ENCODE peak calls at places on chromosomes 1 and 21, in four cellular contexts. M is right cardiac atrium, V is heart right ventricle, W is astrocyte. J is an unnamed sample.

GRCh38 chr1:176199707-176200106 is 7.4 kb downstream of the COP1 start:
- DNase-seq in M (no peak), V (no peak), W (no peak), J (no peak)

GRCh38 chr21:44423312-44423821 is 31.9 kb upstream of the LRRC3 start:
- DNase-seq in M (no peak), V (no peak), W (no peak), J (no peak)

GRCh38 chr1:209220048-209220524 is 363.4 kb upstream of the CAMK1G start:
- DNase-seq in M (no peak), V (peak; percentile 11), W (no peak), J (no peak)

GRCh38 chr1:248851390-248851789 is 7.5 kb downstream of the ZNF692 start:
- DNase-seq in M (no peak), V (no peak), W (no peak), J (no peak)

GRCh38 chr1:44701141-44701573 is 26.6 kb downstream of the ARMH1 start:
- DNase-seq in M (no peak), V (no peak), W (no peak), J (no peak)

GRCh38 chr21:27681841-27682240 is 715.0 kb upstream of the ADAMTS5 start:
- DNase-seq in M (no peak), V (no peak), W (no peak), J (no peak)

GRCh38 chr1:236851871-236852270 is 56.8 kb downstream of the MTR start:
- DNase-seq in M (no peak), V (no peak), W (peak; percentile 23), J (no peak)

GRCh38 chr1:242440757-242441156 is 83.7 kb downstream of the PLD5 start:
- DNase-seq in M (no peak), V (no peak), W (no peak), J (no peak)

GRCh38 chr1:36885537-36886441 is 148.5 kb downstream of the GRIK3 start:
- DNase-seq in M (peak; percentile 39), V (peak; percentile 34), W (no peak), J (no peak)

GRCh38 chr1:94081566-94082344 is 39.2 kb downstream of the ABCA4 start:
- DNase-seq in M (no peak), V (no peak), W (peak; percentile 65), J (no peak)

GRCh38 chr1:152932170-152932811 is 14.7 kb upstream of the SPRR5 start:
- DNase-seq in M (no peak), V (no peak), W (no peak), J (no peak)

GRCh38 chr21:31772674-31773555 is 41.0 kb upstream of the SCAF4 start:
- DNase-seq in M (no peak), V (no peak), W (no peak), J (no peak)

GRCh38 chr1:153506831-153507413 is 28.9 kb downstream of the S100A6 start:
- DNase-seq in M (peak; percentile 91), V (peak; percentile 91), W (peak; percentile 91), J (peak; percentile 92)

GRCh38 chr1:222815367-222815765 is 527 bp downstream of the DISP1 start:
- DNase-seq in M (peak; percentile 59), V (no peak), W (peak; percentile 17), J (no peak)

GRCh38 chr1:173356211-173356762 is 120.8 kb upstream of the PRDX6 start:
- DNase-seq in M (no peak), V (no peak), W (peak; percentile 86), J (no peak)

GRCh38 chr1:19665456-19666138 is 922 bp downstream of the HTR6 start:
- DNase-seq in M (no peak), V (no peak), W (no peak), J (no peak)

GRCh38 chr1:165988275-165988674 is 160.9 kb downstream of the UCK2 start:
- DNase-seq in M (no peak), V (no peak), W (no peak), J (no peak)

GRCh38 chr21:45361033-45361997 is 43.6 kb upstream of the COL18A1 start:
- DNase-seq in M (peak; percentile 15), V (no peak), W (no peak), J (no peak)

GRCh38 chr1:85494074-85494956 is 29.4 kb upstream of the DDAH1 start:
- DNase-seq in M (no peak), V (no peak), W (no peak), J (no peak)

GRCh38 chr1:200634449-200635122 is 14.0 kb upstream of the KIF14 start:
- DNase-seq in M (no peak), V (no peak), W (no peak), J (no peak)

GRCh38 chr1:85569122-85569521 is 11.4 kb upstream of the CCN1 start:
- DNase-seq in M (no peak), V (no peak), W (peak; percentile 93), J (no peak)

GRCh38 chr1:152917794-152918193 is 9.4 kb downstream of the IVL start:
- DNase-seq in M (no peak), V (no peak), W (no peak), J (no peak)

GRCh38 chr1:111422546-111423391 is 4.8 kb downstream of the OVGP1 start:
- DNase-seq in M (no peak), V (no peak), W (no peak), J (no peak)

GRCh38 chr1:39759436-39759726 is 11.8 kb downstream of the OXCT2 start:
- DNase-seq in M (no peak), V (no peak), W (no peak), J (no peak)

GRCh38 chr1:2951856-2952255 is 69.4 kb upstream of the ACTRT2 start:
- DNase-seq in M (no peak), V (no peak), W (no peak), J (no peak)

GRCh38 chr1:8661185-8662110 is 156.0 kb downstream of the RERE start:
- DNase-seq in M (peak; percentile 59), V (peak; percentile 64), W (peak; percentile 89), J (peak; percentile 48)

GRCh38 chr1:235919797-235920475 is 53.2 kb upstream of the LYST start:
- DNase-seq in M (no peak), V (no peak), W (peak; percentile 82), J (no peak)

GRCh38 chr1:77538956-77539509 is 143.4 kb downstream of the ZZZ3 start:
- DNase-seq in M (no peak), V (no peak), W (peak; percentile 90), J (no peak)

GRCh38 chr21:45200596-45201296 is 86.9 kb downstream of the POFUT2 start:
- DNase-seq in M (no peak), V (no peak), W (no peak), J (no peak)

GRCh38 chr1:211490821-211491415 is 1.0 kb downstream of the RD3 start:
- DNase-seq in M (no peak), V (no peak), W (no peak), J (no peak)

GRCh38 chr21:45463871-45464270 is 58.9 kb downstream of the COL18A1 start:
- DNase-seq in M (peak; percentile 3), V (no peak), W (no peak), J (no peak)

GRCh38 chr1:39006287-39006686 is 15.2 kb downstream of the AKIRIN1 start:
- DNase-seq in M (no peak), V (no peak), W (no peak), J (no peak)

GRCh38 chr1:180837025-180837424 is 75.7 kb upstream of the KIAA1614 start:
- DNase-seq in M (no peak), V (no peak), W (peak; percentile 61), J (no peak)

GRCh38 chr1:31839662-31840343 is 24.0 kb upstream of the SPOCD1 start:
- DNase-seq in M (no peak), V (no peak), W (peak; percentile 18), J (no peak)

GRCh38 chr1:183891158-183891557 is 86.2 kb downstream of the RGL1 start:
- DNase-seq in M (no peak), V (no peak), W (no peak), J (no peak)
- H3K4me1 ChIP-seq in M (peaks cover 12% of the 10 kb centered on the region), V (peaks cover 25% of the 10 kb centered on the region), W (peaks cover 16% of the 10 kb centered on the region), J (peaks cover 46% of the 10 kb centered on the region)

GRCh38 chr1:246566128-246566807 is at the start of the genes CNST and TFB2M:
- DNase-seq in M (peak; percentile 98), V (peak; percentile 98), W (peak; percentile 98), J (peak; percentile 98)
- H3K4me1 ChIP-seq in M (no peaks in the 10 kb centered on the region), V (peaks cover 55% of the 10 kb centered on the region), W (peaks cover 5% of the 10 kb centered on the region), J (peaks cover 18% of the 10 kb centered on the region)

GRCh38 chr1:206556047-206556747 is 48.9 kb downstream of the RASSF5 start:
- DNase-seq in M (no peak), V (no peak), W (no peak), J (no peak)
- H3K4me1 ChIP-seq in M (peaks cover 13% of the 10 kb centered on the region), V (peaks cover 57% of the 10 kb centered on the region), W (peaks cover 4% of the 10 kb centered on the region), J (peaks cover 52% of the 10 kb centered on the region)

GRCh38 chr1:59057801-59058200 is 239.1 kb upstream of the FGGY start:
- DNase-seq in M (no peak), V (no peak), W (no peak), J (no peak)
- H3K4me1 ChIP-seq in M (peaks cover 10% of the 10 kb centered on the region), V (peaks cover 42% of the 10 kb centered on the region), W (peaks cover 11% of the 10 kb centered on the region), J (peaks cover 19% of the 10 kb centered on the region)

GRCh38 chr1:27527223-27527856 is 37.4 kb upstream of the WASF2 start:
- DNase-seq in M (peak; percentile 63), V (peak; percentile 69), W (no peak), J (peak; percentile 79)
- H3K4me1 ChIP-seq in M (peaks cover 45% of the 10 kb centered on the region), V (peaks cover 72% of the 10 kb centered on the region), W (peaks cover 23% of the 10 kb centered on the region), J (peaks cover 67% of the 10 kb centered on the region)

GRCh38 chr1:23524163-23524562 is 6.9 kb downstream of the E2F2 start:
- DNase-seq in M (no peak), V (no peak), W (no peak), J (no peak)
- H3K4me1 ChIP-seq in M (no peaks in the 10 kb centered on the region), V (peaks cover 13% of the 10 kb centered on the region), W (peaks cover 3% of the 10 kb centered on the region), J (peaks cover 16% of the 10 kb centered on the region)

GRCh38 chr1:26543444-26543835 is 13.9 kb downstream of the RPS6KA1 start:
- DNase-seq in M (no peak), V (no peak), W (no peak), J (no peak)
- H3K4me1 ChIP-seq in M (peaks cover 3% of the 10 kb centered on the region), V (peaks cover 30% of the 10 kb centered on the region), W (no peaks in the 10 kb centered on the region), J (no peaks in the 10 kb centered on the region)